ENCODE peak calls at places on chromosome 12, in ten cellular contexts. A is epithelial cell of prostate, Z is tibial artery, X is HEK293T, R is GM10248, C is lung, D is BJ, L is neural crest cell, I is MCF 10A, Q is posterior cingulate gyrus. U is an unnamed sample.

GRCh38 chr12:78674311-78675085 is 190.1 kb upstream of the SYT1 start:
- DNase-seq in I (peak; percentile 15), Q (no peak), C (no peak), X (no peak), L (no peak), A (no peak), R (no peak), D (no peak), Z (no peak), U (no peak)

GRCh38 chr12:124545508-124546418 is 21.6 kb downstream of the NCOR2 start:
- DNase-seq in X (no peak), L (no peak), R (peak; percentile 88), C (no peak), Q (no peak), I (no peak), D (no peak), Z (no peak), A (no peak), U (no peak)

GRCh38 chr12:56836800-56837663 is 73.9 kb downstream of the HSD17B6 start:
- DNase-seq in L (no peak), R (no peak), X (no peak), I (peak; percentile 91), Z (no peak), D (peak; percentile 16), A (peak; percentile 80), Q (no peak), C (peak; percentile 39), U (peak; percentile 5)

GRCh38 chr12:118119449-118119879 is 15.7 kb upstream of the VSIG10 start:
- DNase-seq in L (no peak), X (no peak), R (no peak), Z (no peak), C (no peak), A (no peak), Q (peak; percentile 47), D (no peak), I (no peak), U (no peak)

GRCh38 chr12:18888062-18888461 is 150.1 kb downstream of the CAPZA3 start:
- DNase-seq in X (no peak), Z (no peak), D (no peak), R (no peak), C (no peak), L (no peak), Q (no peak), A (no peak), I (no peak), U (no peak)

GRCh38 chr12:115944851-115945496 is 332.5 kb downstream of the MED13L start:
- DNase-seq in I (no peak), R (no peak), X (no peak), D (no peak), Z (peak; percentile 29), A (no peak), L (no peak), C (peak; percentile 39), Q (peak; percentile 64), U (peak; percentile 40)

GRCh38 chr12:114186241-114187002 is 219.5 kb downstream of the TBX5 start:
- DNase-seq in A (no peak), L (peak; percentile 1), D (no peak), X (no peak), R (no peak), Z (no peak), I (no peak), C (no peak), Q (peak; percentile 84), U (no peak)

GRCh38 chr12:1534708-1535107 is 59.7 kb downstream of the FBXL14 start:
- DNase-seq in R (peak; percentile 47), X (no peak), L (no peak), Z (no peak), A (no peak), Q (no peak), I (no peak), D (no peak), C (no peak), U (no peak)

GRCh38 chr12:50246873-50247612 is 36.3 kb downstream of the LIMA1 start:
- DNase-seq in Z (peak; percentile 86), A (peak; percentile 94), C (peak; percentile 67), L (no peak), D (peak; percentile 99), R (peak; percentile 51), Q (no peak), I (peak; percentile 98), X (peak; percentile 12), U (peak; percentile 89)

GRCh38 chr12:63206908-63207307 is 55.9 kb upstream of the AVPR1A start:
- DNase-seq in A (peak; percentile 54), R (no peak), Z (peak; percentile 28), Q (no peak), X (no peak), L (no peak), I (peak; percentile 76), D (no peak), C (no peak), U (peak; percentile 29)

GRCh38 chr12:11812558-11813421 is 163.3 kb downstream of the ETV6 start:
- DNase-seq in I (no peak), Z (peak; percentile 49), R (peak; percentile 59), X (no peak), Q (peak; percentile 80), C (no peak), D (no peak), L (peak; percentile 46), A (no peak), U (no peak)

GRCh38 chr12:68675098-68675842 is 11.5 kb upstream of the NUP107 start:
- DNase-seq in X (no peak), R (no peak), Q (no peak), A (no peak), C (no peak), Z (no peak), I (no peak), L (no peak), D (no peak), U (peak; percentile 34)

GRCh38 chr12:131827961-131828534 is at the start of gene MMP17:
- DNase-seq in Q (peak; percentile 91), L (peak; percentile 60), Z (no peak), R (peak; percentile 64), A (no peak), C (no peak), X (peak; percentile 85), D (no peak), I (peak; percentile 54), U (no peak)

GRCh38 chr12:19026637-19027508 is 102.7 kb upstream of the PLEKHA5 start:
- DNase-seq in R (no peak), A (no peak), Z (no peak), L (no peak), Q (no peak), X (no peak), C (no peak), I (no peak), D (no peak), U (no peak)